ENCODE peak calls at places on chromosomes 4 and X, in four cellular contexts. J is SK-N-SH, T is GM12878, I is WTC11. L is an unnamed sample.

GRCh38 chr4:3781193-3781886 is 15.2 kb downstream of the ADRA2C start:
- DNase-seq in J (peak), T (no peak), I (no peak), L (peak)

GRCh38 chr4:14787894-14788293 is 214.4 kb upstream of the CPEB2 start:
- DNase-seq in J (no peak), T (no peak), I (peak), L (no peak)

GRCh38 chr4:75708218-75708691 is 16.1 kb upstream of the USO1 start:
- DNase-seq in J (no peak), T (no peak), I (peak), L (no peak)

GRCh38 chr4:152508386-152508785 is 27.5 kb downstream of the FBXW7 start:
- DNase-seq in J (no peak), T (no peak), I (no peak), L (no peak)

GRCh38 chrX:119181491-119181890 is 53.9 kb upstream of the KIAA1210 start:
- DNase-seq in J (no peak), T (no peak), I (peak), L (no peak)

GRCh38 chr4:102334624-102335023 is 10.7 kb downstream of the SLC39A8 start:
- DNase-seq in J (no peak), T (no peak), I (no peak), L (no peak)

GRCh38 chr4:101865501-101866062 is 75.1 kb downstream of the BANK1 start:
- DNase-seq in J (no peak), T (no peak), I (no peak), L (no peak)

GRCh38 chrX:28205126-28205525 is 223.9 kb upstream of the DCAF8L1 start:
- DNase-seq in J (no peak), T (no peak), I (no peak), L (no peak)

GRCh38 chr4:124736526-124736925 is 24.0 kb upstream of the ANKRD50 start:
- DNase-seq in J (no peak), T (no peak), I (no peak), L (no peak)

GRCh38 chr4:163343604-163344146 is at the start of gene NPY5R:
- DNase-seq in J (peak), T (no peak), I (peak), L (no peak)

GRCh38 chr4:75673959-75674328 is 733 bp upstream of the G3BP2 start:
- DNase-seq in J (no peak), T (no peak), I (no peak), L (no peak)

GRCh38 chr4:114264452-114264851 is 285.0 kb upstream of the ARSJ start:
- DNase-seq in J (no peak), T (no peak), I (no peak), L (no peak)

GRCh38 chr4:8262637-8263322 is 6.8 kb upstream of the HTRA3 start:
- DNase-seq in J (no peak), T (no peak), I (no peak), L (no peak)

GRCh38 chr4:87679449-87680169 is 29.5 kb downstream of the DMP1 start:
- DNase-seq in J (peak), T (peak), I (peak), L (peak)

GRCh38 chr4:180827610-180828009 is 1415.6 kb upstream of the TENM3 start:
- DNase-seq in J (no peak), T (no peak), I (no peak), L (no peak)

GRCh38 chr4:73341454-73341853 is 62.6 kb upstream of the ALB start:
- DNase-seq in J (peak), T (peak), I (peak), L (peak)

GRCh38 chr4:108674356-108674977 is 24.1 kb downstream of the OSTC start:
- DNase-seq in J (no peak), T (no peak), I (no peak), L (no peak)
- TF ChIP-seq USF1 in J (no peak), T (no peak), I (no peak), L (no peak)

GRCh38 chr4:89110541-89110985 is 770 bp upstream of the TIGD2 start:
- DNase-seq in J (no peak), T (no peak), I (peak), L (peak)

GRCh38 chr4:89113415-89113814 is 2.1 kb downstream of the TIGD2 start:
- DNase-seq in J (no peak), T (no peak), I (no peak), L (no peak)

GRCh38 chr4:89109841-89110540 is 1.3 kb upstream of the TIGD2 start:
- DNase-seq in J (peak), T (no peak), I (no peak), L (no peak)

GRCh38 chr4:89110986-89111832 is at the start of gene TIGD2:
- DNase-seq in J (peak), T (peak), I (peak), L (peak)

DNA sequence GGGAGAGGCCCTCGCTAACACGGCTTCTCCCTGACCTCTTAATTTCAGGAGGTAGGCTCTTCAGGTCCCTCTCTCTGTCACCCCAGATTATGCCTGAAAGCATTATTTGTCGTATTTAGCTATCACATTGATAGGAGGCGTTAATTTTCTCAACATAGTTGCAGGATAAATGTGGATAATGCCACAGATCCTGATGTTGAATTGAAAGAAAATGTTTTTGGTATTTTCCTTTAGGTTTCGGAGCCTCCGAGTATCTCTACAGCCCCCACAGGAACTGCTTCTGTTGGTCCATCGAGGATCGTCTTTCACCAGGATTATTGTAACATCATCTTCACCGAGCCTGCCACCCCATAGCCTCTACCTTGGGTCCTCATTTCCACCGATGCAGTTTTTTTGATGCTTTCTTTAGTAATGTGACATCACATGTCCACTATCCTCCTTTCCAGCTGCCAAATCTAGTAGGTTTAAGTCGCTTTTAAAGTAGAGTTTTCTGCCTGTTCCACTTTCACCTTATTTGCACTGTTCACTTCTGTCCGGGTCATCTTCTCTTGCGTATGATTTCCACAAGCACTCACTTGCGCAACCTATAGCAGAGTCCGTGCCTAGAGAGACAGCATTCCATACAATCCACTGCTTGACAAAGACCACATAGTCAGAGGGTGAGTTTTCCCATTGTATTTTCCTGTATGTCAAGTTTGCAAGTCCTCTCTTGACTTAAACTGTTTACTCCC is 665 bp downstream of the TIGD2 start:
- DNase-seq in J (peak), T (no peak), I (no peak), L (no peak)
- TF ChIP-seq USF1 in J (no peak), T (no peak), I (no peak), L (no peak)

GRCh38 chr4:142126890-142127497 is 490.6 kb downstream of the IL15 start:
- DNase-seq in J (peak), T (peak), I (peak), L (peak)
- TF ChIP-seq USF1 in J (no peak), T (no peak), I (no peak), L (no peak)

GRCh38 chrX:50971390-50971789 is 60.9 kb downstream of the BMP15 start:
- DNase-seq in J (no peak), T (no peak), I (no peak), L (no peak)
- TF ChIP-seq USF1 in J (no peak), T (no peak), I (no peak), L (no peak)

GRCh38 chrX:134324359-134324758 is 87.4 kb downstream of the CCDC160 start:
- DNase-seq in J (no peak), T (no peak), I (no peak), L (no peak)
- TF ChIP-seq USF1 in J (no peak), T (no peak), I (no peak), L (no peak)

DNA sequence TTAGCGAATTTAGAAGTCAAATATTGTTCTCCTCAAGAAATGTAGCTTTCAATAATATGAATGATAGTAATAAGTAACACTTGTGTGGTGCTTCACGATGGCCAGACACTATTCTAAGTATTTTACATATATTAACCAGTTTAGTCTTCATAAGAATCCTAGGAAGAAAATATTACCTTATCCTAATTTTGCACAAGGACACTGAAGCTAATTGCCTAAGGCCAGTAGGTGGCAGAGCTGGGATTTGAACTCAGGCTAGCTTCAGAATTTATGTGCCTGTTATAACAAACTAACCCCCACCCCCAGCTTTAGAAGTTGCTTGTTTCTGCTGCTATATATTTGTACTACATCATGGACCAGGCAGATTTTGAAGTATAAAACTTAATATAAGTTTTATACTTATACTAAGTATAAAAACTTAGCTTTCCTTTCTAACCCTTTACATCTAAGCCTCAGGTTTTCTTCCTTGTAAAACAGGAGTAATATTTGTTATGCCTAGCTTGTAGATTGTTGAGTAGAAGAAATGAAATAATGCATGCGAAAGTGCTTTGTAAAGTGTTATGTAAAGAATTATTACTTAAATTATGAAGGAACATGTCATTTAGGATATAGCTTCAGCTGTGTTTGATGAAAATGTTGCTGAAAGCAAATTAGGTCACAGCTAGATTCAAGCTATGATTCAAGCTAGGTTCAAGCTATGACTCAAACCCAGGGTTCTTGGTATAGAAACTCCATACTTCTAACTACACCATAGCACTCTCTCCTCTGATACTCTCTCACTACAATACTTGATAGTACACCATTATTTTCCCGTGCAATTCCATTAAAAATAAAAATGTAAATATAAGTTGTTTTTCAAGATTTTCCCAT is 4.2 kb upstream of the CDS1 start:
- DNase-seq in J (peak), T (no peak), I (peak), L (peak)
- TF ChIP-seq USF1 in J (no peak), T (no peak), I (no peak), L (no peak)

DNA sequence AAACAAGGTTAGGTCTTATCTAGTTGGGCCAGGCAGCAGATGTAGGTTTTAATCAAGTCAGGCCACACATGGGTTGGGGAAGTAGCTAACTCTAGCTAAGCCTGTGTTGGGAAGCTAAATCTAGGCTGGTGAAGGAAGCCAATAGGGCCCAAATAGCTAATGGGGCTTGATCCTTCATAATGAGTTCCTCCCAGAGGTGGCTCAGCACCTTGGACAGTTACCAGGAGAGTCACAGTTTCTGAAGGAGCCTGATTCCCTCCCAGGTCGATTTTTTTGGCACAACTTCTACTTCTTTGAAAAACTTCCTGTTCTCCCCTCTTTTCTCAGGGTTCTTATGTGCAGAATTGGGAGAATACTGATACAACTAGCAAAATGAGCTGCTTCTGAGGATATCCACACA is 242.5 kb upstream of the PRPS2 start:
- DNase-seq in J (no peak), T (no peak), I (peak), L (no peak)
- TF ChIP-seq USF1 in J (no peak), T (no peak), I (no peak), L (no peak)

L was measured in K562.